ENCODE peak calls at places on chromosomes 13 and 19, in nine cellular contexts. One of them, this sample, is unnamed.

GRCh38 chr19:40783711-40784110 is 5.7 kb downstream of the RAB4B start:
- DNase-seq in AG04449: no peak
- DNase-seq in GM10248: no peak
- DNase-seq in fibroblast of the aortic adventitia: no peak
- DNase-seq in GM06990: no peak
- DNase-seq in K562: no peak
- DNase-seq in Panc1: no peak
- DNase-seq in spleen: no peak
- DNase-seq in left ventricle myocardium inferior: no peak
- DNase-seq in this sample: no peak

GRCh38 chr19:18764591-18765051 is 26.5 kb downstream of the COMP start:
- DNase-seq in spleen: no peak
- DNase-seq in Panc1: no peak
- DNase-seq in K562: no peak
- DNase-seq in left ventricle myocardium inferior: no peak
- DNase-seq in fibroblast of the aortic adventitia: no peak
- DNase-seq in GM06990: no peak
- DNase-seq in GM10248: no peak
- DNase-seq in AG04449: no peak
- DNase-seq in this sample: no peak

GRCh38 chr19:18020212-18021067 is 12.5 kb downstream of the ARRDC2 start:
- DNase-seq in K562: peak; percentile 18
- DNase-seq in AG04449: no peak
- DNase-seq in fibroblast of the aortic adventitia: no peak
- DNase-seq in left ventricle myocardium inferior: peak; percentile 96
- DNase-seq in GM06990: no peak
- DNase-seq in Panc1: no peak
- DNase-seq in GM10248: peak; percentile 14
- DNase-seq in spleen: peak; percentile 86
- DNase-seq in this sample: no peak

GRCh38 chr13:30880756-30881155 is 25.3 kb upstream of the MEDAG start:
- DNase-seq in GM10248: no peak
- DNase-seq in spleen: no peak
- DNase-seq in K562: no peak
- DNase-seq in AG04449: peak; percentile 82
- DNase-seq in Panc1: no peak
- DNase-seq in GM06990: no peak
- DNase-seq in fibroblast of the aortic adventitia: peak; percentile 94
- DNase-seq in left ventricle myocardium inferior: no peak
- DNase-seq in this sample: peak; percentile 25

GRCh38 chr13:54614729-54615128 is 1586.1 kb downstream of the OLFM4 start:
- DNase-seq in fibroblast of the aortic adventitia: no peak
- DNase-seq in spleen: no peak
- DNase-seq in K562: no peak
- DNase-seq in AG04449: no peak
- DNase-seq in Panc1: no peak
- DNase-seq in GM10248: no peak
- DNase-seq in GM06990: no peak
- DNase-seq in left ventricle myocardium inferior: no peak
- DNase-seq in this sample: no peak

GRCh38 chr19:6061420-6062130 is 48.7 kb downstream of the RFX2 start:
- DNase-seq in left ventricle myocardium inferior: no peak
- DNase-seq in AG04449: no peak
- DNase-seq in K562: no peak
- DNase-seq in GM10248: no peak
- DNase-seq in spleen: no peak
- DNase-seq in fibroblast of the aortic adventitia: no peak
- DNase-seq in Panc1: no peak
- DNase-seq in GM06990: no peak
- DNase-seq in this sample: no peak

GRCh38 chr19:53823380-53824120 is 564 bp downstream of the NLRP12 start:
- DNase-seq in spleen: peak; percentile 74
- DNase-seq in left ventricle myocardium inferior: no peak
- DNase-seq in fibroblast of the aortic adventitia: no peak
- DNase-seq in GM10248: no peak
- DNase-seq in K562: no peak
- DNase-seq in GM06990: no peak
- DNase-seq in AG04449: no peak
- DNase-seq in Panc1: no peak
- DNase-seq in this sample: no peak

GRCh38 chr13:34547929-34548328 is 394.1 kb upstream of the NBEA start:
- DNase-seq in fibroblast of the aortic adventitia: no peak
- DNase-seq in K562: no peak
- DNase-seq in GM06990: no peak
- DNase-seq in left ventricle myocardium inferior: no peak
- DNase-seq in Panc1: no peak
- DNase-seq in GM10248: no peak
- DNase-seq in spleen: no peak
- DNase-seq in AG04449: no peak
- DNase-seq in this sample: no peak

GRCh38 chr19:14033946-14034345 is 2.4 kb downstream of the IL27RA start:
- DNase-seq in spleen: no peak
- DNase-seq in K562: peak; percentile 14
- DNase-seq in Panc1: no peak
- DNase-seq in GM10248: no peak
- DNase-seq in AG04449: no peak
- DNase-seq in fibroblast of the aortic adventitia: no peak
- DNase-seq in GM06990: no peak
- DNase-seq in left ventricle myocardium inferior: no peak
- DNase-seq in this sample: no peak

GRCh38 chr19:14028901-14029300 is 953 bp downstream of the RLN3 start:
- DNase-seq in left ventricle myocardium inferior: no peak
- DNase-seq in K562: no peak
- DNase-seq in GM06990: no peak
- DNase-seq in Panc1: no peak
- DNase-seq in fibroblast of the aortic adventitia: no peak
- DNase-seq in spleen: no peak
- DNase-seq in AG04449: no peak
- DNase-seq in GM10248: no peak
- DNase-seq in this sample: no peak

GRCh38 chr19:14035706-14036105 is 4.1 kb downstream of the IL27RA start:
- DNase-seq in K562: no peak
- DNase-seq in Panc1: no peak
- DNase-seq in AG04449: no peak
- DNase-seq in GM10248: no peak
- DNase-seq in fibroblast of the aortic adventitia: peak; percentile 26
- DNase-seq in left ventricle myocardium inferior: no peak
- DNase-seq in spleen: no peak
- DNase-seq in GM06990: no peak
- DNase-seq in this sample: no peak

GRCh38 chr19:14030997-14031718 is 404 bp upstream of the IL27RA start:
- DNase-seq in left ventricle myocardium inferior: no peak
- DNase-seq in spleen: no peak
- DNase-seq in AG04449: no peak
- DNase-seq in K562: peak; percentile 7
- DNase-seq in fibroblast of the aortic adventitia: no peak
- DNase-seq in GM10248: no peak
- DNase-seq in Panc1: no peak
- DNase-seq in GM06990: no peak
- DNase-seq in this sample: no peak

GRCh38 chr19:14031719-14032480 is at the start of gene IL27RA:
- DNase-seq in GM10248: peak; percentile 81
- DNase-seq in spleen: peak; percentile 95
- DNase-seq in K562: peak; percentile 80
- DNase-seq in left ventricle myocardium inferior: peak; percentile 76
- DNase-seq in AG04449: no peak
- DNase-seq in Panc1: no peak
- DNase-seq in fibroblast of the aortic adventitia: peak; percentile 29
- DNase-seq in GM06990: peak; percentile 87
- DNase-seq in this sample: peak; percentile 59
- TF ChIP-seq CTCF in GM10248: peak; percentile 85
- TF ChIP-seq CTCF in spleen: no peak
- TF ChIP-seq CTCF in K562: peak; percentile 91
- TF ChIP-seq CTCF in left ventricle myocardium inferior: peak; percentile 75
- TF ChIP-seq CTCF in AG04449: peak; percentile 80
- TF ChIP-seq CTCF in Panc1: peak; percentile 82
- TF ChIP-seq CTCF in fibroblast of the aortic adventitia: peak; percentile 73
- TF ChIP-seq CTCF in GM06990: peak; percentile 94
- TF ChIP-seq CTCF in this sample: peak; percentile 46

GRCh38 chr13:113742000-113742441 is 17.0 kb upstream of the TMEM255B start:
- DNase-seq in left ventricle myocardium inferior: no peak
- DNase-seq in Panc1: no peak
- DNase-seq in fibroblast of the aortic adventitia: peak; percentile 49
- DNase-seq in GM10248: no peak
- DNase-seq in K562: peak; percentile 45
- DNase-seq in AG04449: no peak
- DNase-seq in spleen: peak; percentile 81
- DNase-seq in GM06990: no peak
- DNase-seq in this sample: peak; percentile 24
- TF ChIP-seq CTCF in left ventricle myocardium inferior: peak; percentile 13
- TF ChIP-seq CTCF in Panc1: no peak
- TF ChIP-seq CTCF in fibroblast of the aortic adventitia: no peak
- TF ChIP-seq CTCF in GM10248: no peak
- TF ChIP-seq CTCF in K562: peak; percentile 27
- TF ChIP-seq CTCF in AG04449: peak; percentile 38
- TF ChIP-seq CTCF in spleen: no peak
- TF ChIP-seq CTCF in GM06990: peak; percentile 24
- TF ChIP-seq CTCF in this sample: no peak

DNA sequence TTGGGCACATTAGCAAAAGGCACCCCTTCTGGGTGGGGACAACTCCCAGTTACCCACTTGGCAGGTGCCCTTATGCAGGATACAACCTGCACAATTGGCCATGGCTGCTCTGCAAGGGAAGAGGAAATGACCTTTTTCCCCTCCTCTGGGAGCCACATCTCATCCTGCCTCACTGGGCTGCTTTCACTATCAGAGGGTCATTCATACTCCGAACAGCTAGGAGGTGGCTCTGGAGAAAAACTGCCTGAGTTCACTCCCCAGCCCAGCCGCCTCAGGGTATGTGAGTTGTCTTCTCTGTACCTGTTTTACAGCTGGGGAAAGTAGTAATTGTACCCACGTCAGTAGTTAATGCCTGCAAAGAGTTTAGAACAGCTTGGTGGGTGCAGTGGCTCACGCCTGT is 7.1 kb upstream of the ACTN4 start:
- DNase-seq in spleen: no peak
- DNase-seq in left ventricle myocardium inferior: no peak
- DNase-seq in GM06990: no peak
- DNase-seq in Panc1: no peak
- DNase-seq in GM10248: no peak
- DNase-seq in fibroblast of the aortic adventitia: no peak
- DNase-seq in AG04449: no peak
- DNase-seq in K562: no peak
- DNase-seq in this sample: no peak
- TF ChIP-seq CTCF in spleen: no peak
- TF ChIP-seq CTCF in left ventricle myocardium inferior: peak; percentile 36
- TF ChIP-seq CTCF in GM06990: no peak
- TF ChIP-seq CTCF in Panc1: no peak
- TF ChIP-seq CTCF in GM10248: no peak
- TF ChIP-seq CTCF in fibroblast of the aortic adventitia: no peak
- TF ChIP-seq CTCF in AG04449: no peak
- TF ChIP-seq CTCF in K562: no peak
- TF ChIP-seq CTCF in this sample: no peak

DNA sequence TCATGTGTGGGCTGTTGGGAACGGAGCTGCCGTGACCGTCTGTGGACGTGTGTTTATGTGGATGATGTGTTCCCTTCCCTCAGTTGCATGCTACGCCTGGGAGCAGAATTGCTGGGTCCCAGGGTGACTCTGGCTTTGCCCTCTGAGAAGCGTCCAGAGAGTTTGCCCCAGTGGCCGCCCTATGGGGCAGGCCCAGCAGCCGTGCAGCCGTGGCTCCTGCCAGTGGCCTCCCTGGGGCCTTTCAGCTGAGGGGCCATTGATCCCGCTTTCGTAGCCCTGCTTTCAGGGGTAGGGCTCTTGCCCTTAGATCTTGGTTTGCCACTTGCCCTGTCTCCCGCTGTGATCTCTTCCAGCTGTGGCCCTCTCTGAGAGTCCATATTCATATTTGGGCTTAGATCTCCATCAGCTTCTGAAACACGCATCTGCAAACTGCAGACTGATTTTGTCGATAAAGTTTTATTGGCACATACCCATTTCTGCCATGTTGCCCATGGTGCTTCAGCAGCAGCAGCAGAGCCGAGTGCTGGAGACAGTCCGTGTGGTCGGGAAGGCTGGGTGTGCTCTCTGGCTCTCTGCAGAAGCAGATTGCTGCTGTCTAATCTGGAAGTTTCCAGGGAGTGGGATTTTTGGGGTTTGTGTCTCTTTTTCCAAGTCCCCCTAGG is 17.6 kb downstream of the GNA11 start:
- DNase-seq in K562: no peak
- DNase-seq in Panc1: no peak
- DNase-seq in GM10248: no peak
- DNase-seq in GM06990: no peak
- DNase-seq in left ventricle myocardium inferior: no peak
- DNase-seq in AG04449: no peak
- DNase-seq in spleen: no peak
- DNase-seq in fibroblast of the aortic adventitia: no peak
- DNase-seq in this sample: no peak
- TF ChIP-seq CTCF in K562: no peak
- TF ChIP-seq CTCF in Panc1: no peak
- TF ChIP-seq CTCF in GM10248: no peak
- TF ChIP-seq CTCF in GM06990: no peak
- TF ChIP-seq CTCF in left ventricle myocardium inferior: no peak
- TF ChIP-seq CTCF in AG04449: no peak
- TF ChIP-seq CTCF in spleen: no peak
- TF ChIP-seq CTCF in fibroblast of the aortic adventitia: no peak
- TF ChIP-seq CTCF in this sample: no peak

This sample was measured in A549.